ENCODE peak calls at places on chromosomes 5 and 9, in four cellular contexts. One of them, this sample, is unnamed.

GRCh38 chr9:108139900-108140299 is 650.3 kb upstream of the KLF4 start:
- DNase-seq in transverse colon: no peak
- DNase-seq in A172: no peak
- DNase-seq in right atrium auricular region: no peak
- DNase-seq in this sample: no peak

GRCh38 chr5:78984020-78984610 is 995 bp downstream of the ARSB start:
- DNase-seq in A172: no peak
- DNase-seq in right atrium auricular region: no peak
- DNase-seq in transverse colon: no peak
- DNase-seq in this sample: no peak

GRCh38 chr5:98529321-98529720 is 244.1 kb upstream of the RGMB start:
- DNase-seq in right atrium auricular region: no peak
- DNase-seq in A172: no peak
- DNase-seq in transverse colon: no peak
- DNase-seq in this sample: no peak

GRCh38 chr5:157575096-157575872 is at the start of gene ADAM19:
- DNase-seq in right atrium auricular region: no peak
- DNase-seq in A172: peak; percentile 47
- DNase-seq in transverse colon: peak; percentile 59
- DNase-seq in this sample: peak; percentile 58

GRCh38 chr5:14775857-14776256 is 95.7 kb downstream of the ANKH start:
- DNase-seq in A172: peak; percentile 69
- DNase-seq in right atrium auricular region: no peak
- DNase-seq in transverse colon: peak; percentile 63
- DNase-seq in this sample: peak; percentile 94

GRCh38 chr5:91189480-91190332 is 193.4 kb downstream of the ARRDC3 start:
- DNase-seq in A172: peak; percentile 57
- DNase-seq in transverse colon: peak; percentile 26
- DNase-seq in right atrium auricular region: peak; percentile 75
- DNase-seq in this sample: peak; percentile 84

GRCh38 chr5:1167728-1168709 is 33.4 kb upstream of the SLC6A19 start:
- DNase-seq in A172: peak; percentile 69
- DNase-seq in transverse colon: peak; percentile 78
- DNase-seq in right atrium auricular region: peak; percentile 77
- DNase-seq in this sample: peak; percentile 76

GRCh38 chr9:128805661-128806060 is 12.6 kb upstream of the ENDOG start:
- DNase-seq in transverse colon: no peak
- DNase-seq in right atrium auricular region: no peak
- DNase-seq in A172: no peak
- DNase-seq in this sample: no peak

GRCh38 chr9:14006586-14007198 is 307.2 kb downstream of the NFIB start:
- DNase-seq in right atrium auricular region: no peak
- DNase-seq in transverse colon: no peak
- DNase-seq in A172: no peak
- DNase-seq in this sample: no peak

GRCh38 chr5:149646564-149646963 is 65.3 kb downstream of the ARHGEF37 start:
- DNase-seq in transverse colon: no peak
- DNase-seq in right atrium auricular region: no peak
- DNase-seq in A172: no peak
- DNase-seq in this sample: peak; percentile 40

GRCh38 chr5:35360671-35361070 is 130.4 kb upstream of the PRLR start:
- DNase-seq in A172: no peak
- DNase-seq in right atrium auricular region: no peak
- DNase-seq in transverse colon: no peak
- DNase-seq in this sample: no peak

GRCh38 chr5:73303139-73304079 is 130.4 kb downstream of the TMEM174 start:
- DNase-seq in transverse colon: no peak
- DNase-seq in right atrium auricular region: no peak
- DNase-seq in A172: no peak
- DNase-seq in this sample: no peak

GRCh38 chr5:138544171-138545134 is 1.4 kb upstream of the ETF1 start:
- DNase-seq in right atrium auricular region: no peak
- DNase-seq in transverse colon: peak; percentile 20
- DNase-seq in A172: no peak
- DNase-seq in this sample: peak; percentile 29

GRCh38 chr9:93020785-93021670 is 37.5 kb upstream of the SUSD3 start:
- DNase-seq in right atrium auricular region: no peak
- DNase-seq in A172: peak; percentile 14
- DNase-seq in transverse colon: no peak
- DNase-seq in this sample: no peak

GRCh38 chr5:81533629-81534480 is 139.9 kb upstream of the ACOT12 start:
- DNase-seq in A172: no peak
- DNase-seq in transverse colon: no peak
- DNase-seq in right atrium auricular region: no peak
- DNase-seq in this sample: no peak

GRCh38 chr9:116701940-116702642 is 15.0 kb downstream of the TRIM32 start:
- DNase-seq in right atrium auricular region: no peak
- DNase-seq in transverse colon: no peak
- DNase-seq in A172: no peak
- DNase-seq in this sample: peak; percentile 8

GRCh38 chr5:175082346-175082745 is 358.0 kb downstream of the MSX2 start:
- DNase-seq in A172: no peak
- DNase-seq in transverse colon: no peak
- DNase-seq in right atrium auricular region: no peak
- DNase-seq in this sample: no peak

GRCh38 chr5:61809651-61810050 is 477.6 kb downstream of the ZSWIM6 start:
- DNase-seq in A172: no peak
- DNase-seq in right atrium auricular region: no peak
- DNase-seq in transverse colon: no peak
- DNase-seq in this sample: no peak

GRCh38 chr9:79140751-79141150 is 431.0 kb upstream of the TLE4 start:
- DNase-seq in A172: no peak
- DNase-seq in right atrium auricular region: no peak
- DNase-seq in transverse colon: no peak
- DNase-seq in this sample: no peak

GRCh38 chr9:130952065-130952762 is 13.2 kb upstream of the FIBCD1 start:
- DNase-seq in A172: no peak
- DNase-seq in right atrium auricular region: no peak
- DNase-seq in transverse colon: no peak
- DNase-seq in this sample: no peak

GRCh38 chr9:20253635-20254034 is 368.7 kb downstream of the MLLT3 start:
- DNase-seq in right atrium auricular region: no peak
- DNase-seq in A172: no peak
- DNase-seq in transverse colon: no peak
- DNase-seq in this sample: no peak

GRCh38 chr9:104872959-104873850 is 54.8 kb downstream of the ABCA1 start:
- DNase-seq in A172: peak; percentile 100
- DNase-seq in transverse colon: peak; percentile 28
- DNase-seq in right atrium auricular region: peak; percentile 67
- DNase-seq in this sample: peak; percentile 100

GRCh38 chr5:81909677-81910076 is 62.1 kb upstream of the ATG10 start:
- DNase-seq in right atrium auricular region: no peak
- DNase-seq in transverse colon: no peak
- DNase-seq in A172: no peak
- DNase-seq in this sample: no peak

GRCh38 chr9:78131969-78132687 is 100.5 kb upstream of the GNAQ start:
- DNase-seq in A172: peak; percentile 49
- DNase-seq in right atrium auricular region: no peak
- DNase-seq in transverse colon: no peak
- DNase-seq in this sample: peak; percentile 24

GRCh38 chr9:4353236-4353635 is 53.4 kb upstream of the GLIS3 start:
- DNase-seq in transverse colon: no peak
- DNase-seq in right atrium auricular region: no peak
- DNase-seq in A172: no peak
- DNase-seq in this sample: peak; percentile 58

GRCh38 chr9:98702835-98703385 is 5.8 kb downstream of the GABBR2 start:
- DNase-seq in right atrium auricular region: no peak
- DNase-seq in transverse colon: no peak
- DNase-seq in A172: no peak
- DNase-seq in this sample: no peak

GRCh38 chr5:148833122-148833521 is 6.7 kb downstream of the ADRB2 start:
- DNase-seq in transverse colon: no peak
- DNase-seq in A172: no peak
- DNase-seq in right atrium auricular region: no peak
- DNase-seq in this sample: no peak

GRCh38 chr9:132381966-132382541 is 24.6 kb downstream of the TTF1 start:
- DNase-seq in transverse colon: no peak
- DNase-seq in A172: no peak
- DNase-seq in right atrium auricular region: no peak
- DNase-seq in this sample: no peak

GRCh38 chr5:112492291-112492690 is 73.2 kb upstream of the EPB41L4A start:
- DNase-seq in right atrium auricular region: peak; percentile 70
- DNase-seq in A172: peak; percentile 68
- DNase-seq in transverse colon: peak; percentile 45
- DNase-seq in this sample: peak; percentile 50

GRCh38 chr5:79436224-79436623 is 77.7 kb downstream of the HOMER1 start:
- DNase-seq in transverse colon: no peak
- DNase-seq in right atrium auricular region: no peak
- DNase-seq in A172: peak; percentile 8
- DNase-seq in this sample: peak; percentile 1

GRCh38 chr9:90801507-90802289 is at the start of gene SYK:
- DNase-seq in right atrium auricular region: no peak
- DNase-seq in A172: no peak
- DNase-seq in transverse colon: peak; percentile 87
- DNase-seq in this sample: no peak

GRCh38 chr5:30505014-30505886 is 688.2 kb upstream of the CDH6 start:
- DNase-seq in A172: peak; percentile 52
- DNase-seq in transverse colon: no peak
- DNase-seq in right atrium auricular region: no peak
- DNase-seq in this sample: peak; percentile 28

GRCh38 chr5:65086234-65086886 is 317.6 kb downstream of the CWC27 start:
- DNase-seq in transverse colon: no peak
- DNase-seq in right atrium auricular region: no peak
- DNase-seq in A172: no peak
- DNase-seq in this sample: no peak

GRCh38 chr9:94933429-94933828 is 206.9 kb downstream of the AOPEP start:
- DNase-seq in right atrium auricular region: no peak
- DNase-seq in transverse colon: no peak
- DNase-seq in A172: no peak
- DNase-seq in this sample: no peak